ENCODE peak calls at places on chromosomes 11 and 22, in seven cellular contexts. One of them, this sample, is unnamed.

GRCh38 chr11:86981777-86982540 is 26.8 kb upstream of the FZD4 start:
- DNase-seq in stimulated activated CD8-positive, alpha-beta memory T cell treated with anti-CD3 and anti-CD28 coated beads, Interleukin-4, amount 100 ng/mL, for 1 hour: no peak
- DNase-seq in iris pigment epithelial cell: no peak
- DNase-seq in activated CD4-positive, alpha-beta T cell treated with anti-CD3 and anti-CD28 coated beads for 24 hours: no peak
- DNase-seq in caudate nucleus: no peak
- DNase-seq in WTC11: no peak
- DNase-seq in EL: no peak
- DNase-seq in this sample: peak; percentile 52

GRCh38 chr11:45444796-45445195 is 158.7 kb upstream of the SYT13 start:
- DNase-seq in stimulated activated CD8-positive, alpha-beta memory T cell treated with anti-CD3 and anti-CD28 coated beads, Interleukin-4, amount 100 ng/mL, for 1 hour: no peak
- DNase-seq in iris pigment epithelial cell: no peak
- DNase-seq in activated CD4-positive, alpha-beta T cell treated with anti-CD3 and anti-CD28 coated beads for 24 hours: no peak
- DNase-seq in caudate nucleus: no peak
- DNase-seq in WTC11: no peak
- DNase-seq in EL: peak; percentile 11
- DNase-seq in this sample: no peak

GRCh38 chr11:117822031-117822521 is 2.5 kb downstream of the FXYD2 start:
- DNase-seq in stimulated activated CD8-positive, alpha-beta memory T cell treated with anti-CD3 and anti-CD28 coated beads, Interleukin-4, amount 100 ng/mL, for 1 hour: no peak
- DNase-seq in iris pigment epithelial cell: peak; percentile 31
- DNase-seq in activated CD4-positive, alpha-beta T cell treated with anti-CD3 and anti-CD28 coated beads for 24 hours: peak; percentile 34
- DNase-seq in caudate nucleus: peak; percentile 41
- DNase-seq in WTC11: peak; percentile 72
- DNase-seq in EL: no peak
- DNase-seq in this sample: peak; percentile 75

GRCh38 chr11:24828938-24829337 is 332.1 kb downstream of the LUZP2 start:
- DNase-seq in stimulated activated CD8-positive, alpha-beta memory T cell treated with anti-CD3 and anti-CD28 coated beads, Interleukin-4, amount 100 ng/mL, for 1 hour: no peak
- DNase-seq in iris pigment epithelial cell: no peak
- DNase-seq in activated CD4-positive, alpha-beta T cell treated with anti-CD3 and anti-CD28 coated beads for 24 hours: no peak
- DNase-seq in caudate nucleus: no peak
- DNase-seq in WTC11: no peak
- DNase-seq in EL: no peak
- DNase-seq in this sample: no peak

GRCh38 chr22:42895541-42895981 is 38.5 kb upstream of the ARFGAP3 start:
- DNase-seq in stimulated activated CD8-positive, alpha-beta memory T cell treated with anti-CD3 and anti-CD28 coated beads, Interleukin-4, amount 100 ng/mL, for 1 hour: no peak
- DNase-seq in iris pigment epithelial cell: no peak
- DNase-seq in activated CD4-positive, alpha-beta T cell treated with anti-CD3 and anti-CD28 coated beads for 24 hours: no peak
- DNase-seq in caudate nucleus: peak; percentile 16
- DNase-seq in WTC11: no peak
- DNase-seq in EL: no peak
- DNase-seq in this sample: no peak

GRCh38 chr22:40209945-40210485 is 32.3 kb downstream of the TNRC6B start:
- DNase-seq in stimulated activated CD8-positive, alpha-beta memory T cell treated with anti-CD3 and anti-CD28 coated beads, Interleukin-4, amount 100 ng/mL, for 1 hour: no peak
- DNase-seq in iris pigment epithelial cell: no peak
- DNase-seq in activated CD4-positive, alpha-beta T cell treated with anti-CD3 and anti-CD28 coated beads for 24 hours: no peak
- DNase-seq in caudate nucleus: no peak
- DNase-seq in WTC11: no peak
- DNase-seq in EL: no peak
- DNase-seq in this sample: no peak

GRCh38 chr11:106999203-106999602 is 19.1 kb downstream of the GUCY1A2 start:
- DNase-seq in stimulated activated CD8-positive, alpha-beta memory T cell treated with anti-CD3 and anti-CD28 coated beads, Interleukin-4, amount 100 ng/mL, for 1 hour: no peak
- DNase-seq in iris pigment epithelial cell: no peak
- DNase-seq in activated CD4-positive, alpha-beta T cell treated with anti-CD3 and anti-CD28 coated beads for 24 hours: no peak
- DNase-seq in caudate nucleus: no peak
- DNase-seq in WTC11: no peak
- DNase-seq in EL: peak; percentile 19
- DNase-seq in this sample: no peak

GRCh38 chr11:85182437-85183109 is 444.6 kb downstream of the DLG2 start:
- DNase-seq in stimulated activated CD8-positive, alpha-beta memory T cell treated with anti-CD3 and anti-CD28 coated beads, Interleukin-4, amount 100 ng/mL, for 1 hour: no peak
- DNase-seq in iris pigment epithelial cell: peak; percentile 64
- DNase-seq in activated CD4-positive, alpha-beta T cell treated with anti-CD3 and anti-CD28 coated beads for 24 hours: no peak
- DNase-seq in caudate nucleus: peak; percentile 80
- DNase-seq in WTC11: peak; percentile 23
- DNase-seq in EL: peak; percentile 12
- DNase-seq in this sample: no peak

GRCh38 chr11:117449111-117449693 is 121.5 kb downstream of the CEP164 start:
- DNase-seq in stimulated activated CD8-positive, alpha-beta memory T cell treated with anti-CD3 and anti-CD28 coated beads, Interleukin-4, amount 100 ng/mL, for 1 hour: no peak
- DNase-seq in iris pigment epithelial cell: peak; percentile 3
- DNase-seq in activated CD4-positive, alpha-beta T cell treated with anti-CD3 and anti-CD28 coated beads for 24 hours: no peak
- DNase-seq in caudate nucleus: no peak
- DNase-seq in WTC11: no peak
- DNase-seq in EL: peak; percentile 28
- DNase-seq in this sample: no peak

GRCh38 chr22:31577711-31578110 is 81.4 kb downstream of the SFI1 start:
- DNase-seq in stimulated activated CD8-positive, alpha-beta memory T cell treated with anti-CD3 and anti-CD28 coated beads, Interleukin-4, amount 100 ng/mL, for 1 hour: no peak
- DNase-seq in iris pigment epithelial cell: no peak
- DNase-seq in activated CD4-positive, alpha-beta T cell treated with anti-CD3 and anti-CD28 coated beads for 24 hours: no peak
- DNase-seq in caudate nucleus: no peak
- DNase-seq in WTC11: no peak
- DNase-seq in EL: no peak
- DNase-seq in this sample: no peak

GRCh38 chr22:22997262-22997898 is 72.9 kb upstream of the GNAZ start:
- DNase-seq in stimulated activated CD8-positive, alpha-beta memory T cell treated with anti-CD3 and anti-CD28 coated beads, Interleukin-4, amount 100 ng/mL, for 1 hour: no peak
- DNase-seq in iris pigment epithelial cell: no peak
- DNase-seq in activated CD4-positive, alpha-beta T cell treated with anti-CD3 and anti-CD28 coated beads for 24 hours: no peak
- DNase-seq in caudate nucleus: no peak
- DNase-seq in WTC11: no peak
- DNase-seq in EL: no peak
- DNase-seq in this sample: no peak

GRCh38 chr11:95500466-95500865 is 269.5 kb upstream of the SESN3 start:
- DNase-seq in stimulated activated CD8-positive, alpha-beta memory T cell treated with anti-CD3 and anti-CD28 coated beads, Interleukin-4, amount 100 ng/mL, for 1 hour: no peak
- DNase-seq in iris pigment epithelial cell: no peak
- DNase-seq in activated CD4-positive, alpha-beta T cell treated with anti-CD3 and anti-CD28 coated beads for 24 hours: no peak
- DNase-seq in caudate nucleus: no peak
- DNase-seq in WTC11: no peak
- DNase-seq in EL: no peak
- DNase-seq in this sample: no peak

GRCh38 chr22:23675502-23676415 is 15.1 kb upstream of the RGL4 start:
- DNase-seq in stimulated activated CD8-positive, alpha-beta memory T cell treated with anti-CD3 and anti-CD28 coated beads, Interleukin-4, amount 100 ng/mL, for 1 hour: no peak
- DNase-seq in iris pigment epithelial cell: no peak
- DNase-seq in activated CD4-positive, alpha-beta T cell treated with anti-CD3 and anti-CD28 coated beads for 24 hours: no peak
- DNase-seq in caudate nucleus: no peak
- DNase-seq in WTC11: no peak
- DNase-seq in EL: peak; percentile 28
- DNase-seq in this sample: peak; percentile 51

GRCh38 chr11:7522546-7522945 is 8.7 kb downstream of the PPFIBP2 start:
- DNase-seq in stimulated activated CD8-positive, alpha-beta memory T cell treated with anti-CD3 and anti-CD28 coated beads, Interleukin-4, amount 100 ng/mL, for 1 hour: no peak
- DNase-seq in iris pigment epithelial cell: no peak
- DNase-seq in activated CD4-positive, alpha-beta T cell treated with anti-CD3 and anti-CD28 coated beads for 24 hours: no peak
- DNase-seq in caudate nucleus: no peak
- DNase-seq in WTC11: no peak
- DNase-seq in EL: no peak
- DNase-seq in this sample: no peak

GRCh38 chr11:62545437-62546243 is 966 bp downstream of the AHNAK start:
- DNase-seq in stimulated activated CD8-positive, alpha-beta memory T cell treated with anti-CD3 and anti-CD28 coated beads, Interleukin-4, amount 100 ng/mL, for 1 hour: no peak
- DNase-seq in iris pigment epithelial cell: peak; percentile 88
- DNase-seq in activated CD4-positive, alpha-beta T cell treated with anti-CD3 and anti-CD28 coated beads for 24 hours: no peak
- DNase-seq in caudate nucleus: peak; percentile 49
- DNase-seq in WTC11: peak; percentile 80
- DNase-seq in EL: peak; percentile 96
- DNase-seq in this sample: peak; percentile 90

GRCh38 chr11:2190670-2191471 is 19.3 kb upstream of the TH start:
- DNase-seq in stimulated activated CD8-positive, alpha-beta memory T cell treated with anti-CD3 and anti-CD28 coated beads, Interleukin-4, amount 100 ng/mL, for 1 hour: no peak
- DNase-seq in iris pigment epithelial cell: no peak
- DNase-seq in activated CD4-positive, alpha-beta T cell treated with anti-CD3 and anti-CD28 coated beads for 24 hours: no peak
- DNase-seq in caudate nucleus: no peak
- DNase-seq in WTC11: no peak
- DNase-seq in EL: no peak
- DNase-seq in this sample: no peak

GRCh38 chr11:111922803-111923202 is 4.1 kb downstream of the C11orf52 start:
- DNase-seq in stimulated activated CD8-positive, alpha-beta memory T cell treated with anti-CD3 and anti-CD28 coated beads, Interleukin-4, amount 100 ng/mL, for 1 hour: no peak
- DNase-seq in iris pigment epithelial cell: peak; percentile 89
- DNase-seq in activated CD4-positive, alpha-beta T cell treated with anti-CD3 and anti-CD28 coated beads for 24 hours: no peak
- DNase-seq in caudate nucleus: no peak
- DNase-seq in WTC11: no peak
- DNase-seq in EL: peak; percentile 75
- DNase-seq in this sample: peak; percentile 77

GRCh38 chr11:128589998-128590397 is 2.6 kb upstream of the ETS1 start:
- DNase-seq in stimulated activated CD8-positive, alpha-beta memory T cell treated with anti-CD3 and anti-CD28 coated beads, Interleukin-4, amount 100 ng/mL, for 1 hour: no peak
- DNase-seq in iris pigment epithelial cell: no peak
- DNase-seq in activated CD4-positive, alpha-beta T cell treated with anti-CD3 and anti-CD28 coated beads for 24 hours: no peak
- DNase-seq in caudate nucleus: no peak
- DNase-seq in WTC11: no peak
- DNase-seq in EL: no peak
- DNase-seq in this sample: no peak

GRCh38 chr22:38944653-38945052 is 12.8 kb upstream of the APOBEC3A start:
- DNase-seq in stimulated activated CD8-positive, alpha-beta memory T cell treated with anti-CD3 and anti-CD28 coated beads, Interleukin-4, amount 100 ng/mL, for 1 hour: no peak
- DNase-seq in iris pigment epithelial cell: no peak
- DNase-seq in activated CD4-positive, alpha-beta T cell treated with anti-CD3 and anti-CD28 coated beads for 24 hours: no peak
- DNase-seq in caudate nucleus: no peak
- DNase-seq in WTC11: no peak
- DNase-seq in EL: no peak
- DNase-seq in this sample: no peak

GRCh38 chr22:48369789-48370507 is 1457.7 kb downstream of the BRD1 start:
- DNase-seq in stimulated activated CD8-positive, alpha-beta memory T cell treated with anti-CD3 and anti-CD28 coated beads, Interleukin-4, amount 100 ng/mL, for 1 hour: no peak
- DNase-seq in iris pigment epithelial cell: no peak
- DNase-seq in activated CD4-positive, alpha-beta T cell treated with anti-CD3 and anti-CD28 coated beads for 24 hours: no peak
- DNase-seq in caudate nucleus: no peak
- DNase-seq in WTC11: peak; percentile 33
- DNase-seq in EL: no peak
- DNase-seq in this sample: peak; percentile 82